ENCODE peak calls at places on chromosomes 11 and 22, in seven cellular contexts. One of them, this sample, is unnamed. For H3K4me1, H3K9me3 and H3K36me3, the result is how much of the 10 kb centered on the place peaks cover.

GRCh38 chr11:60887531-60887930 is 18.9 kb downstream of the PRPF19 start:
- DNase-seq in fibroblast of lung: peak
- DNase-seq in right lobe of liver: no peak
- DNase-seq in CD8-positive, alpha-beta memory T cell: no peak
- DNase-seq in HCT116: peak
- DNase-seq in psoas muscle: no peak
- DNase-seq in stomach: peak
- DNase-seq in this sample: peak

GRCh38 chr22:41092847-41093371 is 517 bp downstream of the EP300 start:
- DNase-seq in fibroblast of lung: peak
- DNase-seq in right lobe of liver: peak
- DNase-seq in CD8-positive, alpha-beta memory T cell: peak
- DNase-seq in HCT116: no peak
- DNase-seq in psoas muscle: peak
- DNase-seq in stomach: peak
- DNase-seq in this sample: peak

GRCh38 chr11:28849053-28849452 is 740.9 kb downstream of the METTL15 start:
- DNase-seq in fibroblast of lung: no peak
- DNase-seq in right lobe of liver: no peak
- DNase-seq in CD8-positive, alpha-beta memory T cell: no peak
- DNase-seq in HCT116: no peak
- DNase-seq in psoas muscle: no peak
- DNase-seq in stomach: no peak
- DNase-seq in this sample: no peak

GRCh38 chr11:98601181-98601773 is 419.5 kb upstream of the CNTN5 start:
- DNase-seq in fibroblast of lung: no peak
- DNase-seq in right lobe of liver: no peak
- DNase-seq in CD8-positive, alpha-beta memory T cell: no peak
- DNase-seq in HCT116: no peak
- DNase-seq in psoas muscle: no peak
- DNase-seq in stomach: no peak
- DNase-seq in this sample: no peak

GRCh38 chr11:117535870-117536411 is 208.3 kb downstream of the CEP164 start:
- DNase-seq in fibroblast of lung: no peak
- DNase-seq in right lobe of liver: no peak
- DNase-seq in CD8-positive, alpha-beta memory T cell: no peak
- DNase-seq in HCT116: no peak
- DNase-seq in psoas muscle: no peak
- DNase-seq in stomach: no peak
- DNase-seq in this sample: no peak

GRCh38 chr11:12330491-12331231 is 46.7 kb upstream of the PARVA start:
- DNase-seq in fibroblast of lung: peak
- DNase-seq in right lobe of liver: no peak
- DNase-seq in CD8-positive, alpha-beta memory T cell: no peak
- DNase-seq in HCT116: no peak
- DNase-seq in psoas muscle: no peak
- DNase-seq in stomach: no peak
- DNase-seq in this sample: no peak

GRCh38 chr11:36333468-36333867 is 37.4 kb downstream of the PRR5L start:
- DNase-seq in fibroblast of lung: peak
- DNase-seq in right lobe of liver: no peak
- DNase-seq in CD8-positive, alpha-beta memory T cell: no peak
- DNase-seq in HCT116: no peak
- DNase-seq in psoas muscle: no peak
- DNase-seq in stomach: no peak
- DNase-seq in this sample: no peak

GRCh38 chr22:17919276-17920144 is 104.9 kb downstream of the MICAL3 start:
- DNase-seq in fibroblast of lung: no peak
- DNase-seq in right lobe of liver: no peak
- DNase-seq in CD8-positive, alpha-beta memory T cell: no peak
- DNase-seq in HCT116: no peak
- DNase-seq in psoas muscle: no peak
- DNase-seq in stomach: no peak
- DNase-seq in this sample: no peak

GRCh38 chr11:126318642-126319373 is 14.9 kb downstream of the DCPS start:
- DNase-seq in fibroblast of lung: peak
- DNase-seq in right lobe of liver: no peak
- DNase-seq in CD8-positive, alpha-beta memory T cell: no peak
- DNase-seq in HCT116: no peak
- DNase-seq in psoas muscle: no peak
- DNase-seq in stomach: no peak
- DNase-seq in this sample: no peak

DNA sequence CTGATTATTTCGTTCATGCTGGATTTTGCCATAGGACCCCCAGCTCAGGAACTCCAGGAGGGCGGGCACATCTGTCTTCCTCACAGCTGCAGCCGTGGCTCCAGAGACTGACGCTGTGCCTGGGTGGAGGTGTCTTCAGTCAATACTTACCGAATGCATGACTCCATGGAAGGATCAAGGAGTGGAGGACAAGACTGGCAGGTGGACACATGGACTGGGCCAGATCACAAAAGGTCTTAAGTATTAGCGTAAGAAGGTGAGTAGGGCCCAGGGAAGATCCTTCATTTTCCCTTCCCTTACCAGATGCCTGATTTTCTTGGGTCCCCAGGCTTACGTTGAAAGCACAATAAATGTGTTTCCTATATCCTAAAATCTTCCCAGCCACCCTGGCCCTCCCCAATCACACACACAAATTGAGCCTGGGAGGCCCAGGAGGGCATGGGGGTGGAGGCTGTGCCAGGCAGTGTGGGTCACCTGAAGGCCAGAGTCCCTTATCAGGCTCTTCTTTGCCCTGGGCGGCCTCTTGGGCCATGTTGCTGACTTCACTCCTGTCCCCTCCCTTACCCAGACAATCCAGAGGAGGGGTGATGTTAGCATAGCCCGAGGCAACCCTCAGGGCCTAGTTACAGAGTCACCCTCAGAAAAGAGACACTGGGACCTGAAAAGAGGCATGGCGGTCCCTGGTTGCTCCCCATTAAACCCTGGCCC is 56.4 kb downstream of the CYTH4 start:
- DNase-seq in fibroblast of lung: no peak
- DNase-seq in right lobe of liver: peak
- DNase-seq in CD8-positive, alpha-beta memory T cell: no peak
- DNase-seq in HCT116: no peak
- DNase-seq in psoas muscle: no peak
- DNase-seq in stomach: peak
- DNase-seq in this sample: no peak
- H3K4me1 ChIP-seq in fibroblast of lung: under half
- H3K4me1 ChIP-seq in right lobe of liver: under half
- H3K4me1 ChIP-seq in CD8-positive, alpha-beta memory T cell: under half
- H3K4me1 ChIP-seq in HCT116: half or more
- H3K4me1 ChIP-seq in psoas muscle: under half
- H3K4me1 ChIP-seq in stomach: under half
- H3K4me1 ChIP-seq in this sample: under half

GRCh38 chr22:29647954-29648737 is 44.7 kb downstream of the NF2 start:
- DNase-seq in fibroblast of lung: no peak
- DNase-seq in right lobe of liver: no peak
- DNase-seq in CD8-positive, alpha-beta memory T cell: no peak
- DNase-seq in HCT116: no peak
- DNase-seq in psoas muscle: no peak
- DNase-seq in stomach: no peak
- DNase-seq in this sample: no peak
- H3K9me3 ChIP-seq in fibroblast of lung: under half
- H3K9me3 ChIP-seq in right lobe of liver: under half
- H3K9me3 ChIP-seq in CD8-positive, alpha-beta memory T cell: under half
- H3K9me3 ChIP-seq in HCT116: under half
- H3K9me3 ChIP-seq in psoas muscle: under half
- H3K9me3 ChIP-seq in stomach: under half
- H3K9me3 ChIP-seq in this sample: under half

DNA sequence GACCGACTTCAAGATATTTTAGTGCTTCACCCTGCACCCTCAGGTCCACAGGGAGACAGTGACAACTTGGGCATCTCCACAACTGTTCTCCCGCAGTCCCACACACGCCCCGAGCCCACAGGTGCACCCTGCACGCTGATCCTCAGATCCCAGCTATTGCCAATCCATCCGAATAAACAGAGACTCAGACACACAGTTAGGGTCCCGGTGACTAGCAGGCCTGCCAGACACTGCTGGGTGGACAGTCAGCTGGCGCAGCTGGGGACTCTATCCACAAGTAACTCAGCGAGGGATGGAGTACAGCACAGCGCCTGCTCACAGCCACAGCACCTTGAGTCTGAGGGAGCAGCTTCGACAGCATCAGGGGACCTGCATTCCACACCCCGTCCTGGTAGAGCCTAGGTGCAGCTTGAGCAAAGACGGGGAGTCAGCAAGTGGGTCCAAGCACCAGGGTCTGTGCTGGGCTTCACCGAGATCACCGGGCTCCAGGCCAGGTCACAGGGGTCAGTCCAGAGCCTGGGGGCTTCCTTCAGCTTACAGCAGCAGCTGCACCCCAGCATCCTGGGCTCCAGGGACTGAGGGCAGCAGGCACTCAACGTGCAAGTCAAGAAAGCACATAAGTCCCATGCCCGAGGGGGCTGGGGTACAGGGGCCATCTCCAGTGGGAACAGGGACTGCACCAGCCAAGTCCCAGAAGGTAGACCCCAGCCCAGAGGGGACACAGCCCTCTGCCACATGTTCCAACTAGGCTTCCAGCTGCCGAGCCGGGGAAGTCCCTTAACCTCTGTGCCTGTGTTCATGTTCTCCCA is 7.6 kb downstream of the RPL3 start:
- DNase-seq in fibroblast of lung: no peak
- DNase-seq in right lobe of liver: peak
- DNase-seq in CD8-positive, alpha-beta memory T cell: no peak
- DNase-seq in HCT116: no peak
- DNase-seq in psoas muscle: no peak
- DNase-seq in stomach: no peak
- DNase-seq in this sample: no peak
- H3K36me3 ChIP-seq in fibroblast of lung: half or more
- H3K36me3 ChIP-seq in right lobe of liver: under half
- H3K36me3 ChIP-seq in CD8-positive, alpha-beta memory T cell: half or more
- H3K36me3 ChIP-seq in HCT116: under half
- H3K36me3 ChIP-seq in psoas muscle: under half
- H3K36me3 ChIP-seq in stomach: half or more
- H3K36me3 ChIP-seq in this sample: under half

GRCh38 chr22:42919199-42919598 is 62.1 kb upstream of the ARFGAP3 start:
- DNase-seq in fibroblast of lung: peak
- DNase-seq in right lobe of liver: no peak
- DNase-seq in CD8-positive, alpha-beta memory T cell: no peak
- DNase-seq in HCT116: peak
- DNase-seq in psoas muscle: no peak
- DNase-seq in stomach: no peak
- DNase-seq in this sample: no peak
- H3K4me1 ChIP-seq in fibroblast of lung: under half
- H3K4me1 ChIP-seq in right lobe of liver: under half
- H3K4me1 ChIP-seq in CD8-positive, alpha-beta memory T cell: under half
- H3K4me1 ChIP-seq in HCT116: half or more
- H3K4me1 ChIP-seq in psoas muscle: half or more
- H3K4me1 ChIP-seq in stomach: half or more
- H3K4me1 ChIP-seq in this sample: under half

DNA sequence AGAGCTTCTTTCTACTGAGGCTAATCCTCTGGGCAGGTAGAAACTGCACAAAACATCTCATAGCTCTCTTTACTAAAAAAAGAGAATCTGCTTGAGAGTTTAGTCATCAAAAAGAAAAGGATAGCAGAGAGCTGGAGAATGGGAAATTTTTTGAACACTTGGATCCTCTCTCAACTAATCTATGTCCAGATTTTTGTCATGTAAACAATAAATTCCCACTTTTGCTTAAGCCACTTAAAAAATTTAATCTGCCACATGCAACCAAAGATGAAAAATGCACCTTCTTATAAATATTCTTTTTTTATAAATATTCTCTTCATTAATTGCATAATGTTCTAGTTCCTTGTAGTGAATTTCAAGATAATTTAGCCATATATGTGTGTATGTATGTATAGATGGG is 10.5 kb downstream of the OR5D16 start:
- DNase-seq in fibroblast of lung: no peak
- DNase-seq in right lobe of liver: no peak
- DNase-seq in CD8-positive, alpha-beta memory T cell: no peak
- DNase-seq in HCT116: no peak
- DNase-seq in psoas muscle: no peak
- DNase-seq in stomach: no peak
- DNase-seq in this sample: no peak
- H3K9me3 ChIP-seq in fibroblast of lung: under half
- H3K9me3 ChIP-seq in right lobe of liver: under half
- H3K9me3 ChIP-seq in CD8-positive, alpha-beta memory T cell: under half
- H3K9me3 ChIP-seq in HCT116: under half
- H3K9me3 ChIP-seq in psoas muscle: under half
- H3K9me3 ChIP-seq in stomach: under half
- H3K9me3 ChIP-seq in this sample: under half

GRCh38 chr11:122723576-122723975 is 68.1 kb downstream of the UBASH3B start:
- DNase-seq in fibroblast of lung: peak
- DNase-seq in right lobe of liver: no peak
- DNase-seq in CD8-positive, alpha-beta memory T cell: no peak
- DNase-seq in HCT116: no peak
- DNase-seq in psoas muscle: no peak
- DNase-seq in stomach: no peak
- DNase-seq in this sample: no peak
- H3K36me3 ChIP-seq in fibroblast of lung: under half
- H3K36me3 ChIP-seq in right lobe of liver: under half
- H3K36me3 ChIP-seq in CD8-positive, alpha-beta memory T cell: under half
- H3K36me3 ChIP-seq in HCT116: under half
- H3K36me3 ChIP-seq in psoas muscle: under half
- H3K36me3 ChIP-seq in stomach: under half
- H3K36me3 ChIP-seq in this sample: under half

DNA sequence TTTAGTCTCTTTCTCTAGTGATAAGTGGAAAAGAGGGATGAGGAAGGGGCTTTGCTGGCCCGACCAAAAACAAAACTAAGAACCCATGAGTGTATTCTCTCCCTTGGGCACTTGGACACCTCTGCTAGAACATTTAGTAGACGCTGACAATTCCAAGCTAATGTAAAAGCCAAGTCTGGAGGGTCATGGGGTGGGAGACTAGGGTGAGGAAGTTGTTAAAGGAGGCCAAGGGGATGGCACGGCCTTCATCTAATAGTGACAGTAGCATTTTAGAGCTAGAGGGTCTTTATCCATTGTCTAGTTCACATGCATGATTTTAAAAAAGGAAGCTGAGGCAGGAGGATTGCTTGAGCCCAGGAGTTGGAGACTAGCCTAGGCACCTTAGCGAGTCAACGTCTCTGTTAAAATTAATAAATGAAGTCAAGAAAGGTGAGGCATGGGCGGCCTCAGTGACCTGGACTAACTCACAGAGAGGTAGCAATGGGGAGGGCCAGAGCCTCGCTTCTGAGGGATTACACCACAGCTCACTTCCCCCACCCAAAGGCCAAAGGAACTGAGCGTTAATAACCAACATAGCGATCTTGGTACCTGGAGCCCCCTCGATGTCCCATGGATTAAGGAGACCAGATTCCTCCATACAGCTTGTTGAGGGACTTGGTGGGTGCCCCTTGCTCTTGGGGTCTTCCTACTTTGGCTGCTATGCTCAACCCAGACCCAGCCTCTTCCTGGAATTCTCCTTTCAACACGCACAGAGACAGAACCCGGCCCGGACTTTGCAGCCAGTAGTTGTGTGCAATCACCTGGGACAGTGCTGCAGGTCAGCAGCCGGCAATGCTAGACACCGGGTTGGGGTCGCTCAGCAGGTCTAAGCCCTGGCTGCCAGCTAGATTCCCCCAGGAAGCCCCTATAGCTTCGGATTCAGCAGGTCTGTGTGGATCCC is 70.4 kb downstream of the BCR start:
- DNase-seq in fibroblast of lung: no peak
- DNase-seq in right lobe of liver: no peak
- DNase-seq in CD8-positive, alpha-beta memory T cell: no peak
- DNase-seq in HCT116: no peak
- DNase-seq in psoas muscle: peak
- DNase-seq in stomach: no peak
- DNase-seq in this sample: no peak
- H3K4me1 ChIP-seq in fibroblast of lung: under half
- H3K4me1 ChIP-seq in right lobe of liver: under half
- H3K4me1 ChIP-seq in CD8-positive, alpha-beta memory T cell: half or more
- H3K4me1 ChIP-seq in HCT116: under half
- H3K4me1 ChIP-seq in psoas muscle: under half
- H3K4me1 ChIP-seq in stomach: under half
- H3K4me1 ChIP-seq in this sample: under half